ENCODE peak calls at places on chromosome 18, in six cellular contexts. S is HepG2, T is adrenal gland, B is heart left ventricle, G is transverse colon, L is IMR-90. H is an unnamed sample.
A peak's percentile ranks its signal among the peaks of the same experiment; 100 is the strongest.

GRCh38 chr18:56903686-56904085 is 243.2 kb upstream of the BOD1L2 start:
- DNase-seq in G (no peak), T (no peak), S (no peak), L (no peak), B (no peak), H (no peak)

GRCh38 chr18:55509631-55510372 is 78.2 kb downstream of the TCF4 start:
- DNase-seq in S (no peak), T (no peak), B (no peak), G (no peak), L (peak; percentile 95), H (no peak)

GRCh38 chr18:72104851-72105250 is 439.3 kb downstream of the CBLN2 start:
- DNase-seq in T (no peak), L (no peak), B (no peak), G (no peak), S (no peak), H (no peak)

GRCh38 chr18:56258178-56258577 is 380.2 kb downstream of the TXNL1 start:
- DNase-seq in S (no peak), B (no peak), G (no peak), L (peak; percentile 21), T (no peak), H (no peak)

GRCh38 chr18:10032331-10032979 is 118.6 kb downstream of the VAPA start:
- DNase-seq in B (no peak), S (no peak), G (no peak), L (no peak), T (no peak), H (peak; percentile 69)

GRCh38 chr18:2655954-2656236 is 369 bp downstream of the SMCHD1 start:
- DNase-seq in S (no peak), B (no peak), T (no peak), G (no peak), L (no peak), H (no peak)

GRCh38 chr18:29096380-29096779 is 919.5 kb upstream of the CDH2 start:
- DNase-seq in L (no peak), G (no peak), T (no peak), S (no peak), B (no peak), H (no peak)

GRCh38 chr18:62848946-62849345 is 133.6 kb downstream of the PHLPP1 start:
- DNase-seq in B (no peak), G (no peak), S (no peak), L (peak; percentile 59), T (no peak), H (no peak)

GRCh38 chr18:62437520-62438329 is 85.1 kb upstream of the ZCCHC2 start:
- DNase-seq in T (peak; percentile 71), S (no peak), L (no peak), B (no peak), G (peak; percentile 17), H (peak; percentile 76)

GRCh38 chr18:8389391-8390340 is 219.6 kb upstream of the RAB12 start:
- DNase-seq in T (peak; percentile 79), G (peak; percentile 69), B (no peak), S (peak; percentile 59), L (peak; percentile 78), H (no peak)

GRCh38 chr18:39701071-39701783 is 2135.6 kb upstream of the CELF4 start:
- DNase-seq in L (peak; percentile 8), T (no peak), G (no peak), S (no peak), B (no peak), H (no peak)

GRCh38 chr18:42047721-42048120 is 92.7 kb downstream of the PIK3C3 start:
- DNase-seq in B (no peak), L (peak; percentile 64), G (no peak), S (peak; percentile 10), T (no peak), H (no peak)
- H3K27ac ChIP-seq in B (no peak overlapping the region), L (no peak overlapping the region), G (no peak overlapping the region), S (no peak overlapping the region), T (no peak overlapping the region), H (no peak overlapping the region)

DNA sequence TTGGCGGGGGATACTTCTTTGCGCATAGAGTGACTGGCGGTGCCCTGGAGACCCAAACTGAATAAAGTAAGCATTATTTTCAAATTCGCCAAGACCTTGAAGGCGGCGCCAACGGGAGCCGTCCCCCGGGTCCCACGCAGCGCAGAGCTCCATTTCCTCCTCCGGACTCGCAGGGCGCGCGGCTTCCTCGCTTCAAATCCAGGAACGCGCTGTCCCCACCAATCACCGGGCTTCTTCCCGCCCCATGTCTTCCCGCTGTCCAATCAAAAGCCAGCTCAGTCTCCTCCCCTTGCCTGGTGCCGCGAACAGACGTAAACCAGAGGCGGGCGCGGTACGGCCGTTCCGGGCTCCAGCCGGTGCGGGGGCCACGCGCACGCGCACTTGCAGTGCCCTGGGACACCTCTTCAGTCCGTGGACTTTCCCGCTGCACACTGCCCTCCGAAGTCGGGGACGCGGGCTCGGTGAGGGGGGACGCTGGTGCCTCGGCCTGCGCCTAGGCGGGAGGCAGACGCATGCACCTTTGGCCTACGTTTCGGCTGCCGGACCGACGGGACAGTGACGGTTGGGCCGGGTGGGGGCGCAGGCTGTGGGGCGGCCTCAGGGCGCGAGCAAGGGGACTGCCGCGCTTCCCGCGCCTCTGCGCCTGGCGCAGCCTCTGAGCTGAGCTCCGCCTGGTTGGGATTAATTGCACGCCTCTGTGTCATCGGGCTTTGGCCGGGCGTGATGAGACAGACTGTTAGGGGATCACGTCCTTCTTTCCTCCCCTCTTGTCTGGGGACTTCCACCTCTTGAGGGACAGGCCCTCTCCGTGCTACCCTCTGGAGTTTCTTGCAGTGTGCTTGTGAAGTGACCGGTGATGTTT is at the start of gene CEP192:
- DNase-seq in L (peak; percentile 98), T (peak; percentile 98), S (peak; percentile 96), B (peak; percentile 97), G (peak; percentile 98), H (peak; percentile 98)
- TF ChIP-seq POLR2A in L (peak; percentile 84), T (peak; percentile 55), S (peak; percentile 96), B (peak; percentile 89), G (peak; percentile 91), H (no peak)

DNA sequence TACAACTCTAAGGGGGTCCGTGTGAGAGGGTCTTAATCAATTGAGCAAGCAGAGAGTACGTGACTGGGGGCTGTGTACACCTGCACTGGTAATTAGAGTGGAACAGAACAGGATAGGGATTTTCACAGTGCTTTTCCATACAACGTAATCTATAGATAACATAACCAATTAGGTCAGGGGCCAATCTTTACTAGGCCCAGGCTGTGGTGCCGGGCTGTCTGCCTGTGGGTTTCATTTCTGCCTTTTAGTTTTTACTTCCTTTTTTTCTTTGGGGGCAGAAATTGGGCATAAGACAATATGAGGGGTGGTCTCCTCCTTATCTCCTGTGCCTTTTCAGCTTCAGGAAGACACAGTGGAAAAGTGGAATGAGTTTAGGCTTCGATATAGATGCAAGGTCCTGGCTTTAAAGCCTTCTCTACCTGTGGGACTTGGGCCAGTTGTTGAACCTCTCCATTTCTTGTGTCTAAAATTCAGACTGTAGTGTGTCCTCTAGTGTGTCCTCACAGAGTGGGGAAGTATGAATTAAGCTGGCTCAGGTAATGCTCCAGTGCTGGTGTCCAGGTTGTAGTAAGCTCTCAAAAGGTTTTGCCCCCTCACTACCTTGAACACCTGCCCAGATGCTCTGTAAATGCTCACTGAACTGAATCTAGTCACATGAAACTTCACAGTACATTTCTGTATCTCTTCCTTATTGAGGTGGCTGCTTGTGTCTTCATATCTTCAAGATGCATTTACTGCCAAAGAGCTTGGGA is 422.8 kb downstream of the SETBP1 start:
- DNase-seq in G (no peak), B (no peak), S (no peak), T (no peak), L (no peak), H (no peak)
- H3K27me3 ChIP-seq in G (no peaks in the 10 kb centered on the region), B (no peaks in the 10 kb centered on the region), S (no peaks in the 10 kb centered on the region), T (no peaks in the 10 kb centered on the region), L (peaks cover 6% of the 10 kb centered on the region), H (no peaks in the 10 kb centered on the region)

GRCh38 chr18:48669180-48669675 is 130.4 kb downstream of the CTIF start:
- DNase-seq in T (no peak), S (no peak), G (no peak), B (no peak), L (no peak), H (no peak)
- H3K27ac ChIP-seq in T (no peak overlapping the region), S (no peak overlapping the region), G (no peak overlapping the region), B (no peak overlapping the region), L (no peak overlapping the region), H (no peak overlapping the region)

DNA sequence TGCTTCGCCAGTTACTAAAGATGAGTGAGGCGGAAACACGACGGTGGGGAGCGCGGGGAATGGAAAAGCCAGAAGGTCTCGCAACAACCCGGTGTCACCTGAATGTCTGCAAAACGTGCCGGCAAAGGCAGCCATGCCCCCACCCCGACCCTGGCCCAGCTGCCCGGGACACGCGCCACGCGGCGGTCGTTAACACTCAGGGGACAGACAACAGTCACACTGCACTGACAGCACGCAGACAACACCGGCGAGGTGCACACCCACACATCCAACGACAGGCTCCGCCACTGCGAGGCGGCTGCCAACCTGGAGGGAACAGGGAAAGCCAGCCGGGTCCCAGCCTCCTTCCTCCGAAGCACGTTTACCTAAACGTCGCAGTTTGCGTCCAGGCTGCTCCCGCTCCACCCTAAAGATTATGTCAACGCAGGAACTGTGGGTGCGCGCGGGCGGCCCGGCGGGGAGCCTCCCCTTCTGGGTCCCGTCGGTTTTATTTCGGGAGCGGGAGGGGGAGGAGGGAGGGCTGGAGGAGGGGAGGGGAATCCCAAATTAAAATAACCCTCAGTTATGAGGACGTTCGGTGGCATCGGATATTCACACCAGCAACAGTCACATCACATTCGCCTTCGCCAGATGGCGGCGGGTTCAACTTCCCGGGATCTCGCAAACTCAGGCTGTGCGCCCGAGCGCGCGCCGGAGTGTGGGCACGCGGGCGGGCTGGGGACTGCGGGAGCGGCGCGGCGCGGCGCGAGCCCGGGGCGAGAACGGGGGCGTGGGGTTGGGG is 694 bp downstream of the PTGR3 start:
- DNase-seq in T (peak; percentile 53), S (peak; percentile 18), B (peak; percentile 76), L (peak; percentile 60), G (peak; percentile 64), H (no peak)
- TF ChIP-seq POLR2A in T (no peak), S (no peak), B (no peak), L (no peak), G (peak; percentile 56), H (no peak)

GRCh38 chr18:908631-909621 is 4.3 kb downstream of the ADCYAP1 start:
- DNase-seq in B (peak; percentile 55), T (no peak), S (no peak), G (no peak), L (no peak), H (no peak)
- H3K27me3 ChIP-seq in B (peaks cover 50% of the 10 kb centered on the region), T (peaks cover 77% of the 10 kb centered on the region), S (peaks cover 59% of the 10 kb centered on the region), G (peaks cover 92% of the 10 kb centered on the region), L (peaks cover 65% of the 10 kb centered on the region), H (peaks cover 99% of the 10 kb centered on the region)

GRCh38 chr18:31490387-31490786 is 7.6 kb upstream of the DSG2 start:
- DNase-seq in B (no peak), T (no peak), G (no peak), L (no peak), S (no peak), H (no peak)

GRCh38 chr18:31487251-31488015 is 10.5 kb upstream of the DSG2 start:
- DNase-seq in G (no peak), S (peak; percentile 3), L (peak; percentile 88), B (no peak), T (no peak), H (no peak)

GRCh38 chr18:31490838-31491237 is 7.1 kb upstream of the DSG2 start:
- DNase-seq in L (no peak), S (no peak), T (no peak), B (no peak), G (no peak), H (no peak)

GRCh38 chr18:31491586-31491985 is 6.4 kb upstream of the DSG2 start:
- DNase-seq in T (no peak), S (no peak), L (no peak), B (no peak), G (no peak), H (no peak)

DNA sequence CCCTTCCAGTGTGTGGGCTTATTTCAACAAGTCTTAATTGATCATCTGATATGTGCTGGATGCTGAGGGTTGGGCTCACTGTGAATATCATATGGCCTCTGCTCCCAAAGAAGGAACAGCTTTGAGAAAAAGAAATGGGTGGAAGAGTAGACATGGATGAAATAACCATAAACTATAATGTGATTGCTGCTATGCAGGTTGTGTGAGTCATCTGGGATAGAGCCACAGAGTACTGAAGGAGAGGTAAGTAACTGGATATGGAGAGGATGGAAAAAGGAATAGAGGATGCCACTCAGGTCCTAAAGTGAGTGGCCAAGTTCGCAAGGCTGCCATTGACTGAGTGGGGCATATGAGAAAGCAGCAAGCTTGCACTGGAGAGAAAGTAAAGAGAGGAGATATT is 8.7 kb upstream of the DSG2 start:
- DNase-seq in B (no peak), G (no peak), L (no peak), S (no peak), T (no peak), H (no peak)
- H3K27ac ChIP-seq in B (no peak overlapping the region), G (no peak overlapping the region), L (no peak overlapping the region), S (no peak overlapping the region), T (no peak overlapping the region), H (no peak overlapping the region)

H was measured in suprapubic skin.